ENCODE peak calls at places on chromosomes 4 and X, in ten cellular contexts. N is AG04450; K is HCT116; T is BE2C; I is CD8-positive, alpha-beta memory T cell; B is CD4-positive, alpha-beta memory T cell; O is A549; M is PC-3; D is suprapubic skin; P is Jurkat, Clone E6-1. Y is an unnamed sample.

GRCh38 chrX:132092439-132093065 is 35.3 kb downstream of the FRMD7 start:
- DNase-seq in N (peak), K (peak), T (peak), I (peak), B (peak), O (peak), M (peak), D (no peak), P (peak), Y (peak)

GRCh38 chrX:108494416-108495095 is 54.9 kb downstream of the COL4A5 start:
- DNase-seq in N (no peak), K (no peak), T (no peak), I (no peak), B (no peak), O (no peak), M (no peak), D (no peak), P (no peak), Y (no peak)

GRCh38 chrX:112235547-112235946 is 153.0 kb upstream of the TRPC5 start:
- DNase-seq in N (no peak), K (no peak), T (no peak), I (no peak), B (no peak), O (no peak), M (no peak), D (no peak), P (no peak), Y (no peak)

GRCh38 chrX:153733651-153734240 is 9.1 kb downstream of the ABCD1 start:
- DNase-seq in N (no peak), K (no peak), T (no peak), I (no peak), B (no peak), O (no peak), M (no peak), D (no peak), P (no peak), Y (no peak)

GRCh38 chr4:10623241-10623640 is 61.3 kb downstream of the CLNK start:
- DNase-seq in N (peak), K (no peak), T (no peak), I (no peak), B (no peak), O (no peak), M (peak), D (no peak), P (no peak), Y (no peak)

GRCh38 chrX:135315864-135316263 is 6.6 kb downstream of the ETDC start:
- DNase-seq in N (no peak), K (no peak), T (no peak), I (no peak), B (no peak), O (no peak), M (no peak), D (no peak), P (no peak), Y (no peak)

GRCh38 chr4:95379633-95380032 is 169.1 kb downstream of the UNC5C start:
- DNase-seq in N (no peak), K (no peak), T (no peak), I (no peak), B (no peak), O (no peak), M (no peak), D (no peak), P (no peak), Y (no peak)

GRCh38 chrX:102067966-102068723 is 57.3 kb upstream of the TCEAL2 start:
- DNase-seq in N (no peak), K (no peak), T (peak), I (peak), B (no peak), O (peak), M (peak), D (no peak), P (peak), Y (peak)

GRCh38 chr4:185822791-185823190 is 10.8 kb upstream of the SORBS2 start:
- DNase-seq in N (no peak), K (no peak), T (no peak), I (no peak), B (no peak), O (no peak), M (no peak), D (no peak), P (no peak), Y (no peak)

GRCh38 chrX:132488819-132489255 is at the start of gene MBNL3:
- DNase-seq in N (no peak), K (no peak), T (peak), I (peak), B (peak), O (no peak), M (peak), D (no peak), P (peak), Y (peak)

GRCh38 chr4:165293927-165294649 is 33.4 kb upstream of the MSMO1 start:
- DNase-seq in N (no peak), K (no peak), T (no peak), I (no peak), B (no peak), O (no peak), M (no peak), D (no peak), P (no peak), Y (no peak)

GRCh38 chr4:69032847-69033638 is 63.2 kb upstream of the UGT2B7 start:
- DNase-seq in N (no peak), K (no peak), T (no peak), I (no peak), B (no peak), O (no peak), M (peak), D (no peak), P (no peak), Y (no peak)

GRCh38 chrX:13005671-13006473 is 31.0 kb downstream of the TMSB4X start:
- DNase-seq in N (no peak), K (no peak), T (no peak), I (no peak), B (no peak), O (no peak), M (no peak), D (no peak), P (no peak), Y (no peak)

GRCh38 chrX:135923353-135923752 is 29.8 kb downstream of the SAGE1 start:
- DNase-seq in N (no peak), K (peak), T (no peak), I (no peak), B (no peak), O (peak), M (peak), D (no peak), P (no peak), Y (no peak)

GRCh38 chr4:113643505-113643904 is 118.0 kb downstream of the CAMK2D start:
- DNase-seq in N (no peak), K (no peak), T (no peak), I (no peak), B (no peak), O (no peak), M (no peak), D (no peak), P (no peak), Y (no peak)

GRCh38 chr4:90733211-90733610 is 606.0 kb downstream of the CCSER1 start:
- DNase-seq in N (no peak), K (no peak), T (no peak), I (no peak), B (no peak), O (no peak), M (no peak), D (no peak), P (no peak), Y (no peak)

DNA sequence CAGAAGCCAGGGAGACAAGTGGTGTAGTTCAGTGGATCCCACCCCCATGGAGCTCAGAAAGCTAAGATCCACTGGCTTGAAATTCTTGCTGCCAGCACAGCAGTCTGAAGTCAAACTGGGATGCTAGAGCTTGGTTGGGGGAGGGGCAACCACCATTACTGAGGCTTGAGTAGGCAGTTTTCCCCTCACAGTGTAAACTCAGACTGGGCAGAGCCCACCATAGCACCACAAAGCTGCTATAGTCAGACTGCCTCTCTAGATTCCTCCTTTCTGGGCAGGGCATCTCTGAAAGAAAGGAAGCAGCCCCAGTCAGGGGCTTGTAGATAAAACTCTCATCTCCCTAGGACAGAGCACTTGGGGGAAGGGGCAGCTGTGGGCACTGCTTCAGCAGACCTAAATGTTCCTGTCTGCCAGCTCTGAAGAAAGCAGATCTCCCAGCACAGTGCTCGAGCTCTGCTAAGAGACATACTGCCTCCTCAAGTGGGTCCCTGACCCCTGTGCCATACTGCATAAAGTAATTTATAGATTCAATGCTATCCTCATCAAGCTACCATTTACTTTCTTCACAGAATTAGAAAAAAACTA is 163.2 kb downstream of the HHIP start:
- DNase-seq in N (no peak), K (no peak), T (no peak), I (no peak), B (no peak), O (no peak), M (no peak), D (no peak), P (no peak), Y (no peak)
- H3K4me3 ChIP-seq in N (no peak), K (no peak), T (no peak), I (no peak), B (no peak), O (no peak), M (no peak), D (no peak), P (no peak), Y (no peak)

DNA sequence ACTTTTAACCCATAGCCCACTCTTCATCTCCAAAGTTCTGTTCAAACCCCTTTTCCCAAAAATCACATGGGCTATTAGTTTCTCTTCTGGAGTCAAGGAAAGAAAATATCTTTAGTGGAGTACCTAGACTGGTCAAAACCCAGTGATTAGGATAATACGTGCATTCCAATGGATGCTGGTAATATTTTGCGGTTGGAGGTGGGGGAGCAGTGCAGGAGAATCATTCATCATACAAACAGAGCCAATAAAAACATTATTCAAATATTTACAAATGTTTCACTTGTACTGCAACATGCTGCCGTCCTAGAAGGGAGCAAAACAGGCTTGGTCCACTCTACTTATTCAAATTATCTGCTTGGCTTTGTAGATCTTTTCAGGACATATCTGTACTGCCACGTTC is 57.2 kb upstream of the RAB9B start:
- DNase-seq in N (no peak), K (no peak), T (no peak), I (no peak), B (no peak), O (no peak), M (peak), D (no peak), P (no peak), Y (no peak)
- H3K4me3 ChIP-seq in N (no peak), K (no peak), T (no peak), I (no peak), B (no peak), O (no peak), M (no peak), D (no peak), P (no peak), Y (no peak)

DNA sequence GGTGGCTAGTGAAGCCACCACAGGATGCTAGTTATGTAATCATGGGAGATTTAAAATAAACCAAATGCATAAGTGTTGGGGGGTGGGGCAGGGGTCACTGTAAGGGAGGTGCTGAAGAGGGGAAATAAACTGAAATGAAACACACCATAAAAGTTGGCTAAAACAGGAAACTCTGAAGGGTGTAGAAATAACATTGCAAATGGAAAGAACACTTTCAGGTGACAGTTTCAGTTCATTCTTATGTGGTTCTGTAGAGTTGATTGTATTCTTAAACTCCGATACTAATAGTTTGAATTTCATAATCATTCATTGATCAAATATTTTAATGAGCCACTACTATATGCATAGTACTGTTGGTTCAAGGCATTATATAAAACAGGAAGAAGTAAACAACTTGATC is 80.1 kb downstream of the HDAC8 start:
- DNase-seq in N (no peak), K (no peak), T (no peak), I (no peak), B (no peak), O (no peak), M (no peak), D (no peak), P (no peak), Y (no peak)
- H3K4me3 ChIP-seq in N (no peak), K (no peak), T (no peak), I (no peak), B (no peak), O (no peak), M (no peak), D (no peak), P (no peak), Y (no peak)

GRCh38 chr4:187777954-187778353 is 217.6 kb upstream of the ZFP42 start:
- DNase-seq in N (no peak), K (no peak), T (no peak), I (no peak), B (no peak), O (no peak), M (no peak), D (no peak), P (no peak), Y (no peak)
- H3K4me3 ChIP-seq in N (no peak), K (no peak), T (no peak), I (no peak), B (no peak), O (no peak), M (no peak), D (no peak), P (no peak), Y (no peak)

GRCh38 chr4:7786040-7786439 is 153.6 kb downstream of the AFAP1 start:
- DNase-seq in N (no peak), K (no peak), T (no peak), I (no peak), B (no peak), O (no peak), M (no peak), D (peak), P (no peak), Y (no peak)
- H3K4me3 ChIP-seq in N (no peak), K (no peak), T (no peak), I (no peak), B (no peak), O (no peak), M (no peak), D (no peak), P (no peak), Y (no peak)

DNA sequence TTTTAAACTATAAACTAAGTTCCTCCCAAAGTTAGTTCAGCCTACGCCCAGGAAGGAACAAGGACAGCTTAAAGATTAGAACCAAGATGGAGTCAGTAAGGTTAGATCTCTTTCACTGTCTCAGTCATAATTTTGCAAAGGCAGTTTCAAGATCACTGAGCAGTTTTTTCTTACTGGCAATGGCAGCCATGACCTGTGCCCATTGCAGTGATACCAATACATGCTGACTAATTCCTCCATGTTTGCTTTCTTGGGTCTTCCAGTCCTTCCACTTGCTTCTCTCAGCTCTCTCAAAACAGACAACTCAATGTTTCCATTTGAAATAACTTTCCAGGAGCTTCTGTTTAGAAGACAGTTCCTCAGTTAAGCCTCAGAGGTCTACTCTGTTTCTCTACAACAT is 79.5 kb downstream of the PCDH18 start:
- DNase-seq in N (no peak), K (no peak), T (no peak), I (no peak), B (no peak), O (no peak), M (no peak), D (no peak), P (no peak), Y (no peak)
- H3K4me3 ChIP-seq in N (no peak), K (no peak), T (no peak), I (no peak), B (no peak), O (no peak), M (no peak), D (no peak), P (no peak), Y (no peak)